ENCODE peak calls at places on chromosomes 3 and 15, in eight cellular contexts. D is PC-3, F is WTC11, O is pancreas, U is adrenal gland, L is GM06990, Y is GM20000, M is GM13976. C is an unnamed sample.

GRCh38 chr15:68054658-68055223 is 626 bp downstream of the PIAS1 start:
- DNase-seq in Y (peak), L (peak), U (peak), F (peak), M (no peak), O (peak), D (no peak), C (peak)

GRCh38 chr3:172154768-172155649 is 115.6 kb downstream of the FNDC3B start:
- DNase-seq in D (no peak), M (peak), U (no peak), F (no peak), L (no peak), O (no peak), Y (peak), C (peak)

GRCh38 chr3:170413291-170413690 is 5.4 kb upstream of the CLDN11 start:
- DNase-seq in O (no peak), Y (no peak), U (no peak), D (no peak), M (no peak), F (no peak), L (no peak), C (no peak)

GRCh38 chr3:32310336-32310735 is 71.9 kb downstream of the CMTM8 start:
- DNase-seq in Y (no peak), F (no peak), M (no peak), L (no peak), D (no peak), U (no peak), O (no peak), C (no peak)

GRCh38 chr3:41026394-41027177 is 172.7 kb upstream of the CTNNB1 start:
- DNase-seq in L (no peak), Y (no peak), D (peak), O (no peak), M (no peak), F (no peak), U (peak), C (no peak)

GRCh38 chr15:50146661-50147060 is 27.6 kb upstream of the ATP8B4 start:
- DNase-seq in O (no peak), M (no peak), U (no peak), D (no peak), Y (no peak), F (no peak), L (no peak), C (no peak)

GRCh38 chr3:113240841-113241240 is 29.5 kb downstream of the BOC start:
- DNase-seq in O (no peak), Y (no peak), L (no peak), F (no peak), U (no peak), M (no peak), D (no peak), C (no peak)

GRCh38 chr3:130386604-130387263 is 41.3 kb downstream of the COL6A5 start:
- DNase-seq in D (peak), Y (no peak), O (no peak), F (no peak), U (no peak), M (no peak), L (no peak), C (no peak)

GRCh38 chr15:64740361-64741170 is 34.8 kb downstream of the RBPMS2 start:
- DNase-seq in O (no peak), U (no peak), F (no peak), L (no peak), M (peak), D (peak), Y (peak), C (no peak)

GRCh38 chr3:196872316-196872715 is 4.6 kb downstream of the SENP5 start:
- DNase-seq in D (no peak), U (no peak), L (no peak), F (no peak), O (no peak), Y (no peak), M (no peak), C (no peak)

GRCh38 chr15:90306560-90306959 is 41.1 kb downstream of the NGRN start:
- DNase-seq in Y (peak), F (no peak), D (no peak), O (no peak), M (peak), U (no peak), L (no peak), C (peak)

GRCh38 chr3:58535531-58536500 is 1.2 kb downstream of the ACOX2 start:
- DNase-seq in L (no peak), U (peak), O (no peak), M (no peak), F (no peak), Y (peak), D (peak), C (no peak)

GRCh38 chr3:168249048-168249538 is 153.4 kb upstream of the GOLIM4 start:
- DNase-seq in F (no peak), M (peak), U (no peak), D (peak), L (no peak), O (peak), Y (peak), C (no peak)

GRCh38 chr3:76024640-76025039 is 239.3 kb upstream of the ZNF717 start:
- DNase-seq in F (no peak), Y (no peak), D (peak), O (no peak), L (no peak), U (no peak), M (no peak), C (no peak)

GRCh38 chr3:128278761-128279593 is 125.7 kb downstream of the EEFSEC start:
- DNase-seq in M (no peak), U (peak), Y (no peak), D (no peak), O (peak), L (no peak), F (peak), C (no peak)

GRCh38 chr3:156812521-156813335 is 13.4 kb upstream of the LEKR1 start:
- DNase-seq in D (peak), O (no peak), U (no peak), F (no peak), Y (no peak), L (no peak), M (peak), C (no peak)

GRCh38 chr3:70823622-70824021 is 511.2 kb upstream of the MDFIC2 start:
- DNase-seq in U (no peak), D (no peak), Y (no peak), O (no peak), F (no peak), L (no peak), M (no peak), C (no peak)

GRCh38 chr3:140185375-140185774 is 250.4 kb downstream of the CLSTN2 start:
- DNase-seq in Y (no peak), U (no peak), L (no peak), O (no peak), F (no peak), D (no peak), M (no peak), C (no peak)

GRCh38 chr3:74883690-74884089 is 269.2 kb upstream of the CNTN3 start:
- DNase-seq in U (no peak), M (no peak), D (no peak), Y (no peak), O (no peak), F (peak), L (no peak), C (no peak)

GRCh38 chr3:62065985-62066693 is 307.2 kb downstream of the FEZF2 start:
- DNase-seq in F (no peak), O (no peak), Y (no peak), L (no peak), M (no peak), D (no peak), U (no peak), C (no peak)

GRCh38 chr3:12984023-12984823 is 89.0 kb downstream of the IQSEC1 start:
- DNase-seq in L (no peak), M (peak), O (no peak), F (peak), U (peak), D (peak), Y (peak), C (peak)

GRCh38 chr3:48881006-48881405 is 17.7 kb downstream of the SLC25A20 start:
- DNase-seq in U (no peak), L (no peak), O (no peak), F (no peak), Y (no peak), D (no peak), M (no peak), C (no peak)

GRCh38 chr15:40452296-40453090 is 11.7 kb downstream of the BAHD1 start:
- DNase-seq in L (no peak), D (no peak), O (no peak), M (no peak), Y (no peak), U (no peak), F (no peak), C (peak)

GRCh38 chr3:47414161-47414564 is 33.3 kb downstream of the PTPN23 start:
- DNase-seq in U (no peak), M (no peak), Y (no peak), O (no peak), F (no peak), L (no peak), D (no peak), C (no peak)

GRCh38 chr15:40995656-40996055 is 42.4 kb downstream of the CHAC1 start:
- DNase-seq in D (no peak), M (no peak), Y (no peak), L (no peak), O (no peak), U (no peak), F (no peak), C (no peak)

GRCh38 chr3:57977755-57978715 is 30.2 kb upstream of the FLNB start:
- DNase-seq in D (peak), F (no peak), Y (no peak), M (no peak), L (no peak), O (no peak), U (no peak), C (no peak)

DNA sequence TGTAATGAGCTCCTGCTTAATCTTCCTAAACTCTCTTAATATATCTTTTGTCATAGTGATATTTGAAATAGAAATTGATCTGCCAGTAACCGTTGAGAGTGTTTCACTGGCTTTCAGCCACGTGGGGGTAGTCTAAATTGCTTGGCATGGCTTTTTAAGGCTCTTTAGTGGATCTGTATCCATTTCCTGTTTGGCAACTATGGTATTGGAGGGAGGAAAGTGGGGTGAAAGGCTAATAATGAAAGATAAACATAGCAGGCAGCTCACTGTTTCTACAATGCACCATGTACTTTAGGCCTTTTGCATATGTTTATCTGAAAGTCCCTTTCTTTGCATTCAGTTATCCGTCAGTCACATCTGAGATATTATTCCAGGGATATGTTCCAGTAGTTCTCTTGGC is 10.6 kb downstream of the TOPAZ1 start:
- DNase-seq in U (no peak), F (no peak), D (no peak), L (no peak), Y (no peak), M (no peak), O (no peak), C (no peak)
- TF ChIP-seq CTCF in U (no peak), F (no peak), D (peak), L (no peak), Y (no peak), M (no peak), O (no peak), C (no peak)

GRCh38 chr15:83734487-83734886 is 80.6 kb downstream of the ADAMTSL3 start:
- DNase-seq in Y (peak), M (peak), O (no peak), F (peak), L (no peak), U (no peak), D (peak), C (no peak)
- TF ChIP-seq CTCF in Y (no peak), M (no peak), O (no peak), F (no peak), L (peak), U (no peak), D (peak), C (no peak)

GRCh38 chr15:85009435-85009834 is 27.8 kb downstream of the PDE8A start:
- DNase-seq in D (no peak), U (no peak), M (no peak), L (no peak), F (no peak), Y (no peak), O (no peak), C (no peak)
- TF ChIP-seq CTCF in D (no peak), U (no peak), M (no peak), L (no peak), F (no peak), Y (no peak), O (no peak), C (no peak)

DNA sequence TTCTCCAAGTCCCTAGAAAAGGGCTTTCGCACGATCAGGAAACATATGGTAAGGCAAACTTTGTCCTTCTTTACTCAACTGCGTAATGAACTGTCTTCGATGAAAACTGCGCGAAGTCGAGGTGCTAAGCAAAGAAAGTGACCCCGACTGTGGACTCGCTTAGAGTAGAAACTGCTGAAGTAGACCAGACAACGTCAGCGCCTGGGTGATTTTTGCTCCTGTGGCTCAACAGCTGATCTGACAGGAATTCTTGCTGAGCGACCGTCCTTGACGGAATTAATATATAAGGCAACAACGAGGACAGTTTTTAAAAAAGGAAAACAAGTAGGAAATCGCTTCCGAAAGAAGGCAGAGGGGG is 590 bp downstream of the RPS27L start:
- DNase-seq in Y (peak), L (no peak), M (peak), F (no peak), O (peak), U (peak), D (peak), C (no peak)
- TF ChIP-seq CTCF in Y (no peak), L (no peak), M (no peak), F (no peak), O (no peak), U (no peak), D (no peak), C (no peak)

GRCh38 chr3:94522488-94522887 is 459.6 kb downstream of the NSUN3 start:
- DNase-seq in L (no peak), O (no peak), Y (no peak), U (no peak), F (no peak), M (no peak), D (peak), C (no peak)

GRCh38 chr3:94520364-94520763 is 457.5 kb downstream of the NSUN3 start:
- DNase-seq in L (no peak), D (no peak), F (no peak), M (no peak), O (no peak), U (no peak), Y (no peak), C (no peak)

GRCh38 chr3:94529821-94530220 is 467.0 kb downstream of the NSUN3 start:
- DNase-seq in F (no peak), M (no peak), U (no peak), Y (no peak), L (no peak), D (no peak), O (no peak), C (no peak)

GRCh38 chr3:94524102-94524922 is 461.5 kb downstream of the NSUN3 start:
- DNase-seq in O (no peak), Y (no peak), L (no peak), F (no peak), U (no peak), M (no peak), D (no peak), C (no peak)

DNA sequence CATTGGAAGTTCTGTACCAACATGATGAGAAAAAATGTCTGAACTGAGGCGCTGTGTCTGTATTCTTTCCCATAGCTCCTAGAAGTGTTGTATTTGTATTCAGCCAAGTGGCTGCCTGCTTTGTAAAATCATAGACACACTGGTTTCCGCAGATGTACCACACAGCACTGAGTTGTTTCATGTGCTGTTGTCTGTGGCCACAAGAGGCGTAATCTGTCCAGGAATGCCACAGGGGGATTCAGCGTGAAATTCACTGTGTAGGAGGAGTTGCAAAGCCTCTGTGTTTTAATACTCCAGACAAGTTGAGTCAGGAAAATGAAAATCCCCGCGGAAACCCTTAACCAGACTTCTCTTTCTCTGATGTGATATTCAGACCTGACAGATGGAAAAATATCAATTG is 462.2 kb downstream of the NSUN3 start:
- DNase-seq in F (no peak), L (no peak), O (no peak), U (no peak), Y (no peak), M (no peak), D (peak), C (no peak)
- TF ChIP-seq CTCF in F (no peak), L (no peak), O (no peak), U (peak), Y (no peak), M (no peak), D (peak), C (no peak)